ENCODE peak calls at places on chromosomes 6 and 20, in seven cellular contexts. C is pancreas; S is stimulated activated CD4-positive, alpha-beta T cell treated with anti-CD3 and anti-CD28 coated beads, Interleukin-15, amount 100 ng/mL, for 24 hours; U is PC-3; W is NCI-H2227 treated with DMSO at 0.1 percent for 48 hours; K is AG04450; X is AG08395. V is an unnamed sample.

GRCh38 chr6:127117979-127118504 is 429 bp upstream of the RSPO3 start:
- DNase-seq in K (no peak), U (no peak), S (peak; percentile 3), X (no peak), W (no peak), C (no peak), V (no peak)

GRCh38 chr20:63911171-63911570 is 16.2 kb downstream of the DNAJC5 start:
- DNase-seq in X (peak; percentile 22), U (peak; percentile 92), W (peak; percentile 12), C (peak; percentile 87), S (no peak), K (no peak), V (peak; percentile 21)

GRCh38 chr6:4296552-4296951 is 161.2 kb upstream of the ECI2 start:
- DNase-seq in U (no peak), K (no peak), X (no peak), C (no peak), W (no peak), S (no peak), V (no peak)

GRCh38 chr6:36660771-36661471 is 17.6 kb upstream of the CDKN1A start:
- DNase-seq in K (no peak), X (peak; percentile 36), C (peak; percentile 49), W (no peak), U (no peak), S (no peak), V (no peak)

GRCh38 chr20:60428651-60429050 is 470.4 kb downstream of the CDH26 start:
- DNase-seq in X (no peak), U (no peak), S (no peak), C (no peak), K (no peak), W (no peak), V (no peak)

GRCh38 chr6:21109421-21110178 is 484.0 kb upstream of the SOX4 start:
- DNase-seq in W (no peak), C (no peak), S (no peak), X (peak; percentile 53), K (no peak), U (peak; percentile 94), V (peak; percentile 70)

GRCh38 chr20:63794614-63795013 is 36.5 kb downstream of the ZBTB46 start:
- DNase-seq in U (no peak), X (no peak), S (no peak), W (no peak), C (no peak), K (no peak), V (no peak)

GRCh38 chr20:63858393-63859165 is 2.7 kb upstream of the ABHD16B start:
- DNase-seq in U (no peak), K (peak; percentile 33), X (no peak), C (no peak), W (no peak), S (no peak), V (peak; percentile 87)

GRCh38 chr20:62311150-62311549 is 8.4 kb downstream of the ADRM1 start:
- DNase-seq in S (no peak), W (no peak), C (no peak), U (no peak), X (no peak), K (no peak), V (no peak)

V was measured in cardiac fibroblast.